ENCODE peak calls at places on chromosomes 1 and 21, in six cellular contexts. H is AG09319, B is HFFc6, R is GM10248, X is fibroblast of lung, J is GM12865. U is an unnamed sample.
A peak's percentile ranks its signal among the peaks of the same experiment; 100 is the strongest.

GRCh38 chr1:98388431-98388830 is 273.1 kb upstream of the SNX7 start:
- DNase-seq in H (no peak), B (peak; percentile 35), R (no peak), X (peak; percentile 84), J (peak; percentile 57), U (no peak)

GRCh38 chr21:27515676-27516075 is 548.8 kb upstream of the ADAMTS5 start:
- DNase-seq in H (no peak), B (no peak), R (no peak), X (no peak), J (no peak), U (no peak)

GRCh38 chr1:80054129-80054528 is 1047.6 kb upstream of the ADGRL4 start:
- DNase-seq in H (peak; percentile 8), B (peak; percentile 31), R (no peak), X (peak; percentile 87), J (no peak), U (no peak)

GRCh38 chr1:111045033-111045722 is 81.5 kb upstream of the LRIF1 start:
- DNase-seq in H (peak; percentile 7), B (no peak), R (no peak), X (no peak), J (peak; percentile 15), U (no peak)

GRCh38 chr1:22952694-22953391 is 19.8 kb downstream of the LACTBL1 start:
- DNase-seq in H (no peak), B (no peak), R (no peak), X (no peak), J (no peak), U (no peak)

GRCh38 chr1:156551066-156551643 is 21.2 kb downstream of the IQGAP3 start:
- DNase-seq in H (no peak), B (no peak), R (no peak), X (no peak), J (peak; percentile 40), U (no peak)

GRCh38 chr1:109530457-109531204 is 9.0 kb upstream of the GPR61 start:
- DNase-seq in H (no peak), B (no peak), R (no peak), X (no peak), J (no peak), U (no peak)

GRCh38 chr1:157504646-157505045 is 47.7 kb downstream of the FCRL5 start:
- DNase-seq in H (no peak), B (no peak), R (no peak), X (no peak), J (no peak), U (no peak)

GRCh38 chr1:47618830-47619229 is 181.0 kb downstream of the FOXD2 start:
- DNase-seq in H (no peak), B (no peak), R (no peak), X (no peak), J (no peak), U (no peak)

GRCh38 chr1:165871311-165872067 is 44.1 kb downstream of the UCK2 start:
- DNase-seq in H (no peak), B (no peak), R (peak; percentile 45), X (peak; percentile 56), J (peak; percentile 86), U (peak; percentile 31)

GRCh38 chr1:212256404-212256803 is 28.8 kb upstream of the PPP2R5A start:
- DNase-seq in H (no peak), B (no peak), R (no peak), X (no peak), J (peak; percentile 41), U (no peak)

GRCh38 chr1:165903672-165904071 is 76.3 kb downstream of the UCK2 start:
- DNase-seq in H (no peak), B (peak; percentile 82), R (no peak), X (peak; percentile 32), J (no peak), U (no peak)

GRCh38 chr1:113617438-113618141 is 141.7 kb downstream of the PHTF1 start:
- DNase-seq in H (no peak), B (no peak), R (no peak), X (peak; percentile 5), J (no peak), U (no peak)

GRCh38 chr1:247857069-247857985 is at the start of gene TRIM58:
- DNase-seq in H (no peak), B (no peak), R (peak; percentile 30), X (no peak), J (no peak), U (peak; percentile 66)
- TF ChIP-seq CTCF in H (no peak), B (no peak), R (no peak), X (no peak), J (no peak), U (peak; percentile 43)

DNA sequence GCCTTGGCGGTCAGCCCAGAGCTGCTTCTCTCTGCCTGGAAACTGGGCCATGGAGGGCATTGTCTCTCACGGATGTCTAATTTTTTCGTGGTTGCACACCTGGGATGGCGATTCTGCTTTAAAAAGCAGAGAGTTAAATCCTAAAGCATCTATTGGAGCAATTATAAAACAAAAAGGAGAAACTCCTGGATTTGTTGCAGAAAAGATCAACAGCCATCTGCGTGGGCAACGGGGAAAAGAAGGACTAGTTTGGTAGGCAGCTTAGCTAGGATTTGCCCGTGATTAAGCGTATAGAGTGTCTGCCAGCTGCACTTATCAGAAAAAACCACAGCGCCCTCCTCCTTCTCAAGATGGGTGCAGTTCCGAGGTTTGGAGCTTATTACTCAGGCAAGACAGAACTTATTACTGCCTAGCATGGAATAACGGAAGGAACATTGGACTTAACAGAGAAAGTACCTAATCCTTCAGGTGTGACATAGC is 524 bp upstream of the SLC25A24 start:
- DNase-seq in H (peak; percentile 25), B (peak; percentile 75), R (peak; percentile 26), X (peak; percentile 75), J (peak; percentile 63), U (peak; percentile 6)
- TF ChIP-seq CTCF in H (peak; percentile 38), B (peak; percentile 68), R (peak; percentile 17), X (peak; percentile 21), J (peak; percentile 21), U (no peak)

GRCh38 chr21:14773777-14774345 is 227.7 kb upstream of the SAMSN1 start:
- DNase-seq in H (no peak), B (no peak), R (peak; percentile 21), X (no peak), J (peak; percentile 68), U (peak; percentile 69)
- TF ChIP-seq CTCF in H (peak; percentile 20), B (peak; percentile 44), R (peak; percentile 44), X (peak; percentile 20), J (peak; percentile 62), U (peak; percentile 68)

GRCh38 chr1:38558055-38558454 is 301.5 kb downstream of the RRAGC start:
- DNase-seq in H (no peak), B (no peak), R (no peak), X (no peak), J (no peak), U (no peak)
- TF ChIP-seq CTCF in H (no peak), B (no peak), R (no peak), X (no peak), J (no peak), U (no peak)

GRCh38 chr21:14526199-14526598 is 19.9 kb downstream of the SAMSN1 start:
- DNase-seq in H (no peak), B (no peak), R (no peak), X (no peak), J (no peak), U (no peak)

GRCh38 chr21:14527690-14528652 is 18.1 kb downstream of the SAMSN1 start:
- DNase-seq in H (no peak), B (no peak), R (no peak), X (no peak), J (no peak), U (no peak)

GRCh38 chr21:14530574-14530973 is 15.5 kb downstream of the SAMSN1 start:
- DNase-seq in H (no peak), B (no peak), R (no peak), X (no peak), J (no peak), U (no peak)

GRCh38 chr21:14528815-14529214 is 17.3 kb downstream of the SAMSN1 start:
- DNase-seq in H (no peak), B (no peak), R (no peak), X (no peak), J (no peak), U (no peak)

DNA sequence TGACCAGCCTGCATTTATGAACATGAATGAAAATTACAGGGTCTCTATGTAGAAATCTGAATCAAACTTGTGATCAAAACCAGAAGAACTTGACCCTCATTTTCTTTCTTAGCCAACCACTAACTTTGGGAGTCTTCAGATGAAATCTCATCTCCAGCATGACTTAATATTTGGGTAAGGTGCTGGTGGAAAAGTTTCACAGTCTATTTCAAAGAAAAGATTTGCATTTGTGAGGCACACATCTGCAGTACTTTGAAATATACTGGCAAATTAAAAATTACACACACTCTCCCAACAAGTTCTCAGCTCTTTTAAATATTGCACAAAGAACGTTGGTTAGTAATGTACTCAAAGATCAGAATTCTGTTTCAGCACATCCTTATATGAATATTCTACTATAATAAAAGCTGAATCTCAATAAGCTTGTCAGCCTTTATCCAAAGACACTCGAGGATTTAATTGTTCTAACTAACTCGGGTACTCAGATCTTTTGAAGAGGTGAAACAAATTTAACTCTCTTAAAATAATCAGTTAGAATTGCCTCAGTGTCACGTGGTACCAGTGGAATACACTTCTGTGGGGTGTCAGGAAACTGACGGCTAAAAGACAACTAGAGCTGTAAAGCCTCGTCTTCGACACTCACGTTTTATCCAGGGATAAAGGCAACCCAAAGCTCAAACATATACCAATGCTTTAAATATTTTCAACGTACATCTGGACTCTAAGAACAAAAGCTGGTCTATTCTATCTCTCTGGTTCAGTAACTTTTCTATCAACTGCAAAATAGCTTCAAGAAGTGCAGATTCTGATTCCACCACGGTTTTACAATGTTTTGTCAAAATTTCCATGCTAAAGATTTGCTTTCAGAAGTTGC is 19.1 kb downstream of the SAMSN1 start:
- DNase-seq in H (no peak), B (no peak), R (no peak), X (no peak), J (no peak), U (no peak)
- TF ChIP-seq CTCF in H (no peak), B (no peak), R (no peak), X (no peak), J (no peak), U (no peak)

GRCh38 chr21:39705849-39706248 is 39.1 kb upstream of the IGSF5 start:
- DNase-seq in H (no peak), B (peak; percentile 17), R (no peak), X (peak; percentile 25), J (no peak), U (no peak)
- TF ChIP-seq CTCF in H (peak; percentile 19), B (peak; percentile 68), R (no peak), X (peak; percentile 9), J (no peak), U (no peak)

DNA sequence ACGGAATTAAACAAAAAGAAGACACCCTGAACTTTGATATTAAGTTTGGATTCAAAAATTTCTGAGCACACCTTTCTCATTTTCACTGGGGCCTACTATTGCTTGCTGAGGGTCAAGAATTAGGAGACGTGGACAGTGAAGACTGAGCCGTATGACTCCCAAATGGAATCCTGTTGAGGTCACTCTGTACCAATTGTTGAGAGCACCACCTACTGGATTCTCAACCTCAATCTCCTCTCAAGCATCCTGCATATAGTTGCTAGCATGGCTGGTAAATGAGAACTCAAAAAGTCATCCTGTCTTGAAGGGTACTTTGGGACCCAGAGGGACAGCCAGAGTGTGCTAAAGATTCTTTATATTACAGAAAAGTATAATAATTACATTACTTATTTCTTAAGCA is 20.2 kb upstream of the MTR start:
- DNase-seq in H (no peak), B (no peak), R (no peak), X (peak; percentile 39), J (no peak), U (no peak)
- TF ChIP-seq CTCF in H (peak; percentile 14), B (peak; percentile 55), R (no peak), X (peak; percentile 40), J (peak; percentile 9), U (no peak)